ENCODE peak calls at places on chromosomes 3 and 15, in four cellular contexts. V, G, P and Y are unnamed samples.

GRCh38 chr3:194407423-194407822 is 8.4 kb upstream of the GP5 start:
- DNase-seq in V (peak; percentile 55), G (no peak), P (no peak), Y (no peak)

GRCh38 chr15:77966540-77967290 is 110.8 kb downstream of the TBC1D2B start:
- DNase-seq in V (peak; percentile 57), G (peak; percentile 70), P (peak; percentile 38), Y (peak; percentile 38)

GRCh38 chr3:133574260-133574881 is 885 bp downstream of the CDV3 start:
- DNase-seq in V (peak; percentile 26), G (peak; percentile 74), P (no peak), Y (peak; percentile 54)

GRCh38 chr15:78303729-78304486 is 4.5 kb upstream of the SKIC8 start:
- DNase-seq in V (no peak), G (peak; percentile 39), P (no peak), Y (no peak)

GRCh38 chr15:66617137-66618090 is 51.6 kb upstream of the LCTL start:
- DNase-seq in V (peak; percentile 69), G (peak; percentile 48), P (no peak), Y (peak; percentile 38)

GRCh38 chr15:83970290-83970890 is 265.2 kb upstream of the GOLGA6L4 start:
- DNase-seq in V (no peak), G (no peak), P (no peak), Y (no peak)

GRCh38 chr3:100102757-100103156 is 11.5 kb downstream of the FILIP1L start:
- DNase-seq in V (no peak), G (no peak), P (no peak), Y (no peak)

GRCh38 chr3:30354513-30354912 is 251.9 kb upstream of the TGFBR2 start:
- DNase-seq in V (no peak), G (no peak), P (no peak), Y (no peak)

DNA sequence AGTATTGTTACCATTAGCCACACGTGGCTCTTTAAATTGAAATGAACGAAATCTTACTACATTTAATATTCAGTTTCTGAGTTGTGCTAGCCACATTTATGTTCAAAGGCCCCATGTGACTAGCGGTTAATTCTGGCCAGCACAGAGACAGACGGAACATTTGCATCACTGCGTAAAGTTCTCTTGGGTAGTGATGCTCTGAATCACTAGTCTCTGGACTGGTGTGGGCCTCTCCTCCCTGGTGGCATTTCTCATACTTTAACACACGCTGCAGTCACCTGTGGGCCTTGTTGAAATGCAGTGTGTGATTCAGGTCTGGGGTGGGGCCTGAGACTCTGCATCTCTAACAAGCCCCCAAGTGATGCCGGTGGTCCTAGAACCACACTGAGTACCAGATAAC is 624.0 kb downstream of the FOXP1 start:
- DNase-seq in V (no peak), G (no peak), P (no peak), Y (no peak)
- H3K9me2 ChIP-seq in V (no peaks in the 10 kb centered on the region), G (no peaks in the 10 kb centered on the region), P (no peaks in the 10 kb centered on the region), Y (no peaks in the 10 kb centered on the region)

GRCh38 chr3:170079466-170080165 is 41.8 kb downstream of the GPR160 start:
- DNase-seq in V (no peak), G (no peak), P (no peak), Y (peak; percentile 46)
- H3K4me3 ChIP-seq in V (no peak overlapping the region), G (no peak overlapping the region), P (no peak overlapping the region), Y (no peak overlapping the region)

DNA sequence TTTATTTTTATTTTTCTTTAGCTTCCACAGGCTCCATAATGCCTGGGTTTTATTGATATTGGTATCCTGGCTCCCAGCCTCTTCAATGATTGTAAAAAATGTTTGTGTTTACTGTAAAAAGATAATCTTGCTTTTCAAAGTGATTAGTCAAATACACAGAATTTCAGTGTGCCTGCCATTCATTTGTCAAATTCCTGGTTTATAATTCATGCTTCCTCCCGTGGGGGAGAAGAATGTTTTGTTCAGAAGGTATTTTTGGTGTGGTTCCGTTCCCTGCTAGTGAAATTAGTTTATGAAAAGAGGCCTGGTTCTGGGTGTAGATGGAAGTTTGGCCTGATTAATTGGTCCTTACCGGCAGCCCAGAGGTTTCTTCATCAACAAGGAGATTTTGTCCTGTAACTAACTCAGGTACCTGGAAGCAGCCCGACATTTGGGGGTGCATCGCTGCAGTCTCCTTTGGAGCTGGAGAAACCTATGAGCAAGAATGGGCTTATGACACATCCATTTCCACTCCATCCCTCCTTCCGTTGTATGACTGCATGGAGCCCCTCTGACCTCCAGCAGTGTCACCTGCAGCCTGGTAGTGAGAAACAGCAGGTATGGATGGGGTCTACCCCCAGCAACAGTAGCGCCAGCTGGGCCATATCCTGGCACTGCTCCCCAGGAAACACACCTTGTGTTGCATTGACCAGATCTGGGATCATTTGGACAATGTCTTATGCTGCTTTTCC is 101.4 kb downstream of the PGPEP1L start:
- DNase-seq in V (peak; percentile 67), G (no peak), P (no peak), Y (no peak)
- H3K4me1 ChIP-seq in V (peaks cover 53% of the 10 kb centered on the region), G (peaks cover 9% of the 10 kb centered on the region), P (peaks cover 11% of the 10 kb centered on the region), Y (no peaks in the 10 kb centered on the region)

DNA sequence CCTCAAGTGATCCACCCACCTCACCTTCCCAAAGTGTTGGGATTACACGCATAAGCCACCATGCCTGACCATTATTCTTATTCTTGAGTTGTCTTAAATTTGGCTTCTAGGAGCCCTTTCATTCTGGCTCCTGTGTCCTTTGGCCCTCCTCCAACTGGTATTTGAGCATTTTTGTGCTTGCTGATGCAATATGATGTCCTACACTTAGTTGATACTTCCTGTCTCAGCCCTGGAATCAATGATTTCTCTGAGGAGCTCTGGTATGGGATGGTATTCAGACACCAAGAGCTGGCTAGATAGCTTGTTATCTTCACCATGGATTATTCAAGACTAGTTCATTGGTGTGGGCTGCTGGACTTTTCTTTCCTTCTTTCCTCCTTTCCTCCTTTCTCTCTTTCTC is 25.4 kb downstream of the ZNF621 start:
- DNase-seq in V (no peak), G (no peak), P (no peak), Y (no peak)
- H3K9me2 ChIP-seq in V (no peaks in the 10 kb centered on the region), G (peaks cover 6% of the 10 kb centered on the region), P (no peaks in the 10 kb centered on the region), Y (no peaks in the 10 kb centered on the region)

GRCh38 chr15:88563638-88564037 is 17.2 kb upstream of the DET1 start:
- DNase-seq in V (peak; percentile 7), G (no peak), P (no peak), Y (no peak)

GRCh38 chr15:88568589-88568988 is 22.1 kb upstream of the DET1 start:
- DNase-seq in V (no peak), G (no peak), P (no peak), Y (no peak)

GRCh38 chr15:88564741-88565140 is 18.3 kb upstream of the DET1 start:
- DNase-seq in V (no peak), G (no peak), P (no peak), Y (no peak)
- H3K4me3 ChIP-seq in V (no peak overlapping the region), G (no peak overlapping the region), P (no peak overlapping the region), Y (no peak overlapping the region)

DNA sequence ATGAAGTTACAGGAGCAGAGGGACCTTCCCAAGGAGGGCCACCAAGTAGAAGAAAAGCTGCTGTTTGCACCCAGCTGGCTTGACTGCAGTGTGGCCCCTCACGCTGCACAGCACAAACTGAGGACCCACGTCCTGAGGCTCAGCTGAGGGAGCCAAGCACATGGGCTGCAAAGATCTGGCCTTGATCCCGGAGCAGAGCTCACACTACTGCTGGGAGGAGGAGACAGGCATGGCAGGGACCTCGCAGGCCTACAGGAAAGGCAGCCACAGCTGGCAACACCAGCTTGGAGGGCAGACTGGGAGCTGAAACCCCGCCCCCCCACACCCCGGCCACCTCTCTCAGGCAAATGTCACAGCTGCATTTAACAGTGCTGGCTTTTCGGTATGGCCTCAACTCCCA is 39.7 kb downstream of the KLHL25 start:
- DNase-seq in V (no peak), G (no peak), P (no peak), Y (no peak)
- H3K4me1 ChIP-seq in V (no peaks in the 10 kb centered on the region), G (peaks cover 31% of the 10 kb centered on the region), P (no peaks in the 10 kb centered on the region), Y (no peaks in the 10 kb centered on the region)

GRCh38 chr3:42084593-42084992 is 6.6 kb upstream of the TRAK1 start:
- DNase-seq in V (peak; percentile 26), G (no peak), P (no peak), Y (no peak)
- H3K9me2 ChIP-seq in V (no peaks in the 10 kb centered on the region), G (no peaks in the 10 kb centered on the region), P (no peaks in the 10 kb centered on the region), Y (no peaks in the 10 kb centered on the region)